ENCODE peak calls at places on chromosomes 5 and 9, in nine cellular contexts. G is T-helper 22 cell; E is A549; D is activated T-cell treated with anti-CD3 and anti-CD28 coated beads, Interleukin-2, amount 50 U/mL, for 4 hours; Q is GM12892; L is CD4-positive, alpha-beta T cell; X is frontal cortex; U is dorsolateral prefrontal cortex; T is activated CD8-positive, alpha-beta memory T cell treated with anti-CD3 and anti-CD28 coated beads, Interleukin-2, amount 50 U/mL, for 48 hours. C is an unnamed sample.

GRCh38 chr9:105670315-105670714 is 8.1 kb downstream of the TAL2 start:
- DNase-seq in G (no peak), U (no peak), L (no peak), T (no peak), Q (no peak), X (no peak), D (no peak), E (no peak), C (no peak)

GRCh38 chr9:73259086-73259696 is 107.5 kb downstream of the ANXA1 start:
- DNase-seq in E (no peak), X (no peak), L (no peak), Q (no peak), D (no peak), G (no peak), U (no peak), T (no peak), C (no peak)

GRCh38 chr9:13689925-13690324 is 410.4 kb upstream of the MPDZ start:
- DNase-seq in U (no peak), Q (no peak), X (no peak), T (no peak), L (no peak), D (no peak), E (no peak), G (no peak), C (no peak)

GRCh38 chr9:112917987-112918362 is 27.3 kb upstream of the SLC46A2 start:
- DNase-seq in L (no peak), X (no peak), T (no peak), D (no peak), U (no peak), G (no peak), E (no peak), Q (no peak), C (no peak)

GRCh38 chr9:121441163-121441562 is 58.5 kb downstream of the GGTA1 start:
- DNase-seq in D (no peak), U (no peak), Q (no peak), G (no peak), X (no peak), E (no peak), L (no peak), T (no peak), C (no peak)

GRCh38 chr5:148152785-148153184 is 15.6 kb upstream of the SPINK14 start:
- DNase-seq in G (no peak), X (no peak), D (no peak), E (no peak), T (no peak), U (no peak), L (no peak), Q (no peak), C (no peak)

GRCh38 chr9:126471084-126471611 is 142.6 kb upstream of the LMX1B start:
- DNase-seq in E (no peak), L (peak; percentile 53), U (no peak), Q (no peak), X (no peak), D (peak; percentile 50), G (peak; percentile 69), T (peak; percentile 86), C (peak; percentile 67)

GRCh38 chr9:129981180-129981907 is 61.6 kb downstream of the FNBP1 start:
- DNase-seq in Q (no peak), G (no peak), X (peak; percentile 17), U (peak; percentile 37), T (peak; percentile 43), E (peak; percentile 45), L (no peak), D (no peak), C (no peak)

GRCh38 chr9:113399646-113400200 is 1.4 kb downstream of the ALAD start:
- DNase-seq in Q (no peak), L (no peak), U (no peak), T (no peak), G (no peak), D (no peak), E (no peak), X (no peak), C (no peak)

GRCh38 chr5:78586251-78586650 is 62.3 kb downstream of the LHFPL2 start:
- DNase-seq in X (no peak), Q (no peak), G (no peak), L (no peak), E (peak; percentile 33), U (no peak), D (no peak), T (no peak), C (no peak)

GRCh38 chr9:14482856-14483255 is 168.9 kb upstream of the NFIB start:
- DNase-seq in D (no peak), E (no peak), X (no peak), U (no peak), G (no peak), T (no peak), Q (no peak), L (no peak), C (no peak)

GRCh38 chr9:114007991-114008666 is 70.0 kb downstream of the AMBP start:
- DNase-seq in T (peak; percentile 20), L (no peak), E (no peak), G (no peak), X (no peak), U (no peak), D (no peak), Q (no peak), C (no peak)